ENCODE peak calls at places on chromosomes 3 and 15, in five cellular contexts. A is mesendoderm, U is H9, R is neuronal stem cell, X is trophoblast cell. M is an unnamed sample.

GRCh38 chr3:46874430-46874829 is 3.1 kb upstream of the PTH1R start:
- DNase-seq in X (no peak), U (no peak), A (no peak), R (no peak), M (no peak)

GRCh38 chr3:55147406-55147805 is 219.5 kb upstream of the LRTM1 start:
- DNase-seq in A (no peak), U (no peak), X (no peak), R (no peak), M (no peak)

GRCh38 chr3:148924572-148924971 is 59.5 kb downstream of the CPA3 start:
- DNase-seq in X (no peak), U (no peak), A (no peak), R (no peak), M (peak)

GRCh38 chr3:39216176-39216790 is 23.9 kb upstream of the XIRP1 start:
- DNase-seq in A (no peak), X (no peak), R (no peak), U (no peak), M (no peak)

GRCh38 chr3:143895805-143896204 is 47.5 kb upstream of the SLC9A9 start:
- DNase-seq in R (no peak), X (no peak), A (no peak), U (no peak), M (peak)

GRCh38 chr15:27743638-27744037 is 355.5 kb downstream of the OCA2 start:
- DNase-seq in A (no peak), R (no peak), U (no peak), X (no peak), M (no peak)

GRCh38 chr3:143168518-143169192 is 49.1 kb downstream of the CHST2 start:
- DNase-seq in A (no peak), R (no peak), X (no peak), U (no peak), M (peak)

GRCh38 chr15:71962537-71962936 is 152.2 kb downstream of the NR2E3 start:
- DNase-seq in U (no peak), X (no peak), R (no peak), A (no peak), M (no peak)

GRCh38 chr3:46370784-46371183 is at the start of gene CCR5:
- DNase-seq in R (no peak), A (no peak), X (peak), U (no peak), M (no peak)

GRCh38 chr3:194095464-194095863 is 40.5 kb upstream of the HES1 start:
- DNase-seq in A (no peak), R (no peak), U (no peak), X (no peak), M (no peak)

GRCh38 chr3:105170423-105170822 is 196.3 kb upstream of the ALCAM start:
- DNase-seq in U (no peak), X (no peak), A (peak), R (no peak), M (no peak)

GRCh38 chr3:58326267-58326932 is 6.3 kb upstream of the PXK start:
- DNase-seq in A (no peak), R (no peak), U (no peak), X (peak), M (no peak)

GRCh38 chr3:63662500-63662899 is 10.0 kb downstream of the SNTN start:
- DNase-seq in A (peak), R (no peak), X (no peak), U (peak), M (no peak)

GRCh38 chr3:25907081-25907480 is 117.2 kb downstream of the OXSM start:
- DNase-seq in R (no peak), A (no peak), U (no peak), X (no peak), M (no peak)

GRCh38 chr15:56821721-56822425 is 88.6 kb upstream of the ZNF280D start:
- DNase-seq in X (peak), R (peak), U (peak), A (peak), M (peak)

GRCh38 chr3:172982731-172983364 is 158.2 kb downstream of the SPATA16 start:
- DNase-seq in A (peak), R (no peak), U (no peak), X (no peak), M (no peak)

GRCh38 chr15:88912500-88912921 is 668 bp downstream of the MFGE8 start:
- DNase-seq in R (no peak), U (no peak), X (no peak), A (peak), M (no peak)

DNA sequence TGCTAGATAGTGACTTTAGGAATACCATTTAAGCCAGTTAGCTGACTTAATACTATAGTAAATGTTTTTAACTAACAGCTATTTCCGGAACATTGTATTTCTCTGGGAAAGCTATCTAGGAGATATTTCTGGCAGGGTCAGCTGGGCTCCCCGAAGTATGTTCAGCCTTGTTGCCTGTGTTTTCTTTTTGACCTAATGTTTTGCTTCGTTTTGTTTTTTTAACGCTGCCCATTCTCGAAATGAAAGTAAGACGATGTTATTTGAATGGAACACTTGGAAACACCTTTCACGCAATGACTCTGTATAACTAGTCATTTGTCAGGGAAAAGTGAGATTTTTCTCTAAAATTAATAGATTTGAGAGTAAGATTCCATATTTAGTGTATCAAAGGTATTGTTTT is 702.9 kb upstream of the NAALADL2 start:
- DNase-seq in R (no peak), X (no peak), A (no peak), U (no peak), M (no peak)
- H2AK5ac ChIP-seq in R (no peak), X (no peak), A (no peak), U (no peak), M (no peak)

DNA sequence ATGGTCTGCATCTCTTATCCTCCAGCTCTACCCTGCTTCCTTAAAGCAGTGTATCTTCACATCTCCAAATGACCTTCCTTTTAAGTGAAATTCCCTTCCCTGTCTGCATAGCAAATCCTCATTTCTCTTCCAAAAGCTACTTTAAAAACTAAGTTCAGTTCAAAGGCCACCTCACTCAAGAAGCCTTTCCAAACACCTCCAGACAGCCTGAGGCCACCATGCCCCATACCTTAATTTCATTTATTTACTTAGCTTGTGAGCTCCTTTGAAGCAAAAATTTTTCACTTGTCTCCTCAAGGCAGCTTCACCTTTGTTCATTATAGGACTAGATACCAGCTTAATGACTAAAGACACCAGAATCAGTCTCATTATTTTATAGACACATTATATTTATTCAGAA is 39.4 kb downstream of the PIGB start:
- DNase-seq in A (no peak), U (no peak), R (no peak), X (no peak), M (no peak)
- H2AK5ac ChIP-seq in A (no peak), U (no peak), R (no peak), X (no peak), M (no peak)

DNA sequence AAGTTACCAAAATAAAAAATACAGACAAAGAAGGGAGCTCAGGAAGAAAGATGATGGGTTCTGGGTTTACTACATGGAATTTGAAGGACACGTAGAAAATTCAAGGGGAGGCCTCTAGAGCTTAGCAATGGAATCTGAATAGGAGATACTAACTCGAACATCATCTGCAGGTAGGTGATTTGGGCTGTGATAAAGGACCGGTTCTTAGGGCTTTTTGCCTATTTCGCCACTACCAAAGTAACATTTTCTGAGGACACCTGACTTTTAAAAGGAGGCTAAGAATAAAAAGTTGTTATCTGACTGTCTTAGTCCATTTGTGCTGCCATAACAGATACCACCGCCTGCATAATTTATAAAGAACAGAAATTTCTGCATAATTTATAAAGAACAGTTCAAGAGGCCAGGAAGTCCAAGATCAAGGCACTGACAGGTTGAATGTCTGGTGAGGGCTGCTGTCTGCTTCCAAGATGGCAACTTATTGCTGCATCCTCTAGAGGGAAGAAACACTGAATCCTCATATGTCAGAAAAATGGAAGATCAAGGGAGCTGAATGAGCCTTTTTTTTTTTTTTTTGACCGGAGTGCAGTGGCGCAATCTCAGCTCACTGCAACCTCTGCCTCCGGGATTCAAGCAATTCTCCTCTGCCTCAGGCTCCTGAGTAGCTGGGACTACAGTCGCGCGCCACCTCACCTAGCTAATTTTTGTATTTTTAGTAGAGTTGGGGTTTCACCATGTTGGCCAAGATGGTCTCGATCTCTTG is 67.9 kb upstream of the UBE2E2 start:
- DNase-seq in A (no peak), R (no peak), X (peak), U (no peak), M (no peak)
- H2AK5ac ChIP-seq in A (no peak), R (no peak), X (no peak), U (no peak), M (no peak)

DNA sequence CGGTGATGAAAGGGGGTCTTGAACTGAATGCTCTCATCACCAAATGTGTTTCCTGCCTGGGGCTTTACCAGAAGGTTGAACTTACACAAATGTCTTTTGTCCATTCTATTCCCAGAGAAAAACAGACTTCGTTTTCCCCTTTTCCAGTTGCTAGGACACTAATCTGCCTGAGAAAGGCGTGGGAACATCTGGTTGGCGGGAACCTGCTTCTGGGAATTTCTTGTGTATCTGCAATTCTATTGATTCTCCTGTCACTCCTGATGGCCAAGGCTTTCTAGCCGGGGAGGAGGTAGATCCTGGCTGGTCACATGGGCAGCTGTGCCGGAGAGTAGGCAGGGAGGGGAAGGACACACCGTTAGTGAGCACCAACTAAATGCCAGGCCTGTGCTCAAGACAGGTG is 31.1 kb upstream of the CCDC174 start:
- DNase-seq in U (peak), R (peak), A (no peak), X (no peak), M (no peak)
- H2AK5ac ChIP-seq in U (no peak), R (no peak), A (no peak), X (no peak), M (no peak)

DNA sequence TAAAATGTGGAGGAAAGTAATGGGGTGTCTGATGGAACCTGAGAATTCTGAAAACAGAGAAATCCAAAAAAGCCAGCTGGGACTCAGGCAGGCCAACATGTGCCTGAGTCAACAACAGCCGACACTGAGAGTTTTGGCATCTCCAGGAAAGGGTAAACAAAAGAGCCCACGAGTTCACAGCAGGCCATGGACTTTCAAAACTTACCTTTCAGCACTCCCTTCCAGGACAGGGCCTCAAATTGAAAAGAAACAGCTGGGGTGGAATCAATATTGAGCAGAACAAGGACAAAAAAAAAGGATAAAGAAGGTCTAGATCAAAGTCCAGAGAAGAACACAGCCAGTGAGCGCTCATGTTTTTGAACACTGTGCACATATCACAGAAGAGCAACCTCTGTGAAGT is 735.4 kb upstream of the GRM7 start:
- DNase-seq in U (no peak), A (peak), R (peak), X (no peak), M (no peak)
- H2AK5ac ChIP-seq in U (no peak), A (no peak), R (no peak), X (no peak), M (no peak)

M was measured in IMR-90.